ENCODE peak calls at places on chromosomes 16 and 17, in six cellular contexts. S is GM23338, W is cardiac muscle cell, L is left ventricle myocardium inferior, N is IMR-90, O is upper lobe of left lung. B is an unnamed sample. For H3K36me3, the result is how much of the 10 kb centered on the place peaks cover.

GRCh38 chr16:31010943-31011342 is 505 bp upstream of the STX1B start:
- DNase-seq in S (no peak), W (no peak), L (no peak), N (no peak), O (no peak), B (no peak)

GRCh38 chr17:78679495-78680395 is 102.3 kb downstream of the CYTH1 start:
- DNase-seq in S (no peak), W (no peak), L (no peak), N (no peak), O (no peak), B (no peak)

GRCh38 chr17:60610481-60610880 is 10.5 kb downstream of the PPM1D start:
- DNase-seq in S (no peak), W (peak), L (no peak), N (no peak), O (no peak), B (no peak)

GRCh38 chr17:56653877-56654276 is 60.4 kb downstream of the NOG start:
- DNase-seq in S (peak), W (peak), L (no peak), N (peak), O (peak), B (peak)

GRCh38 chr16:30609002-30609927 is 924 bp downstream of the ZNF689 start:
- DNase-seq in S (peak), W (peak), L (peak), N (peak), O (peak), B (peak)

GRCh38 chr17:61389670-61390478 is 9.8 kb upstream of the TBX2 start:
- DNase-seq in S (peak), W (peak), L (no peak), N (peak), O (no peak), B (no peak)

GRCh38 chr17:29149431-29150064 is 30.6 kb downstream of the MYO18A start:
- DNase-seq in S (no peak), W (peak), L (no peak), N (peak), O (peak), B (peak)

GRCh38 chr16:27199747-27200146 is 3.6 kb upstream of the KDM8 start:
- DNase-seq in S (no peak), W (no peak), L (no peak), N (no peak), O (no peak), B (no peak)

GRCh38 chr16:84482951-84483881 is 21.2 kb downstream of the MEAK7 start:
- DNase-seq in S (no peak), W (no peak), L (no peak), N (no peak), O (peak), B (no peak)

GRCh38 chr17:1480747-1481465 is 11.6 kb downstream of the MYO1C start:
- DNase-seq in S (no peak), W (peak), L (no peak), N (peak), O (no peak), B (no peak)

GRCh38 chr17:18996458-18996857 is 8.1 kb downstream of the FAM83G start:
- DNase-seq in S (no peak), W (no peak), L (no peak), N (no peak), O (no peak), B (no peak)

GRCh38 chr16:3573146-3573815 is 3.9 kb downstream of the NLRC3 start:
- DNase-seq in S (no peak), W (no peak), L (no peak), N (no peak), O (no peak), B (no peak)

GRCh38 chr17:10857976-10858375 is 20.1 kb upstream of the PIRT start:
- DNase-seq in S (no peak), W (no peak), L (no peak), N (no peak), O (no peak), B (no peak)

GRCh38 chr17:7021993-7022778 is 664 bp upstream of the BCL6B start:
- DNase-seq in S (peak), W (peak), L (peak), N (peak), O (peak), B (no peak)

GRCh38 chr17:77383613-77384608 is 243.1 kb downstream of the SEC14L1 start:
- DNase-seq in S (no peak), W (no peak), L (peak), N (no peak), O (peak), B (peak)

GRCh38 chr17:75518201-75518600 is 1.9 kb downstream of the TSEN54 start:
- DNase-seq in S (no peak), W (no peak), L (no peak), N (no peak), O (no peak), B (no peak)

GRCh38 chr17:41278176-41278955 is 2.9 kb downstream of the KRTAP9-7 start:
- DNase-seq in S (no peak), W (no peak), L (no peak), N (no peak), O (no peak), B (no peak)

GRCh38 chr16:86942469-86943175 is 364.3 kb downstream of the FOXL1 start:
- DNase-seq in S (no peak), W (no peak), L (no peak), N (no peak), O (no peak), B (no peak)

GRCh38 chr17:18968945-18969887 is 17.3 kb downstream of the SLC5A10 start:
- DNase-seq in S (no peak), W (no peak), L (no peak), N (no peak), O (no peak), B (peak)

GRCh38 chr16:53985865-53986264 is 281.9 kb downstream of the FTO start:
- DNase-seq in S (no peak), W (no peak), L (no peak), N (no peak), O (no peak), B (peak)

GRCh38 chr16:65373095-65373494 is 251.2 kb upstream of the CDH11 start:
- DNase-seq in S (no peak), W (peak), L (no peak), N (no peak), O (no peak), B (no peak)

GRCh38 chr17:68379692-68380677 is 77.3 kb downstream of the WIPI1 start:
- DNase-seq in S (no peak), W (no peak), L (no peak), N (no peak), O (no peak), B (no peak)

GRCh38 chr17:40554646-40555295 is 10.5 kb downstream of the CCR7 start:
- DNase-seq in S (no peak), W (no peak), L (no peak), N (no peak), O (peak), B (no peak)

GRCh38 chr16:82658796-82659195 is 32.0 kb downstream of the CDH13 start:
- DNase-seq in S (no peak), W (no peak), L (no peak), N (peak), O (no peak), B (no peak)

GRCh38 chr17:37678036-37678435 is 34.8 kb upstream of the DDX52 start:
- DNase-seq in S (no peak), W (no peak), L (no peak), N (no peak), O (no peak), B (no peak)

GRCh38 chr16:77424841-77425604 is 9.8 kb downstream of the ADAMTS18 start:
- DNase-seq in S (no peak), W (no peak), L (no peak), N (no peak), O (no peak), B (no peak)

GRCh38 chr16:48949636-48950035 is 332.0 kb downstream of the CBLN1 start:
- DNase-seq in S (no peak), W (no peak), L (no peak), N (peak), O (no peak), B (peak)

GRCh38 chr17:43634681-43635125 is 27.0 kb downstream of the MEOX1 start:
- DNase-seq in S (no peak), W (peak), L (peak), N (peak), O (no peak), B (peak)

GRCh38 chr17:79747508-79748295 is 17.0 kb downstream of the ENPP7 start:
- DNase-seq in S (peak), W (no peak), L (no peak), N (no peak), O (no peak), B (no peak)

GRCh38 chr16:54655171-54655590 is 275.5 kb upstream of the IRX5 start:
- DNase-seq in S (peak), W (peak), L (peak), N (no peak), O (peak), B (peak)

GRCh38 chr17:47275245-47275984 is 21.8 kb downstream of the ITGB3 start:
- DNase-seq in S (peak), W (peak), L (peak), N (peak), O (peak), B (peak)

GRCh38 chr17:4440690-4441686 is 7.2 kb downstream of the SPNS3 start:
- DNase-seq in S (no peak), W (peak), L (no peak), N (no peak), O (no peak), B (no peak)

GRCh38 chr17:79655672-79656290 is 44.9 kb upstream of the RBFOX3 start:
- DNase-seq in S (no peak), W (no peak), L (no peak), N (no peak), O (no peak), B (no peak)

GRCh38 chr16:54026456-54026855 is 260.1 kb downstream of the IRX3 start:
- DNase-seq in S (no peak), W (peak), L (no peak), N (peak), O (no peak), B (no peak)

GRCh38 chr17:73342549-73343167 is 30.9 kb upstream of the CDC42EP4 start:
- DNase-seq in S (peak), W (peak), L (no peak), N (peak), O (no peak), B (peak)

GRCh38 chr17:55421179-55421934 is at the start of gene MMD:
- DNase-seq in S (peak), W (no peak), L (no peak), N (no peak), O (peak), B (peak)

GRCh38 chr16:49454426-49455180 is 81.0 kb downstream of the C16orf78 start:
- DNase-seq in S (no peak), W (no peak), L (no peak), N (no peak), O (peak), B (no peak)

GRCh38 chr17:74875970-74876593 is 3.3 kb upstream of the FDXR start:
- DNase-seq in S (no peak), W (no peak), L (no peak), N (no peak), O (no peak), B (no peak)

GRCh38 chr16:75385507-75386152 is 47.7 kb downstream of the CFDP1 start:
- DNase-seq in S (peak), W (peak), L (no peak), N (peak), O (no peak), B (peak)

GRCh38 chr16:75379911-75380847 is 53.1 kb downstream of the CFDP1 start:
- DNase-seq in S (no peak), W (no peak), L (no peak), N (no peak), O (peak), B (no peak)

GRCh38 chr16:75383141-75383540 is 50.2 kb downstream of the CFDP1 start:
- DNase-seq in S (no peak), W (no peak), L (no peak), N (no peak), O (no peak), B (no peak)

GRCh38 chr16:75380870-75381269 is 52.4 kb downstream of the CFDP1 start:
- DNase-seq in S (no peak), W (no peak), L (no peak), N (peak), O (no peak), B (peak)

GRCh38 chr16:75382611-75383010 is 50.7 kb downstream of the CFDP1 start:
- DNase-seq in S (no peak), W (no peak), L (no peak), N (no peak), O (no peak), B (peak)
- H3K4me3 ChIP-seq in S (no peak), W (no peak), L (no peak), N (no peak), O (no peak), B (no peak)

DNA sequence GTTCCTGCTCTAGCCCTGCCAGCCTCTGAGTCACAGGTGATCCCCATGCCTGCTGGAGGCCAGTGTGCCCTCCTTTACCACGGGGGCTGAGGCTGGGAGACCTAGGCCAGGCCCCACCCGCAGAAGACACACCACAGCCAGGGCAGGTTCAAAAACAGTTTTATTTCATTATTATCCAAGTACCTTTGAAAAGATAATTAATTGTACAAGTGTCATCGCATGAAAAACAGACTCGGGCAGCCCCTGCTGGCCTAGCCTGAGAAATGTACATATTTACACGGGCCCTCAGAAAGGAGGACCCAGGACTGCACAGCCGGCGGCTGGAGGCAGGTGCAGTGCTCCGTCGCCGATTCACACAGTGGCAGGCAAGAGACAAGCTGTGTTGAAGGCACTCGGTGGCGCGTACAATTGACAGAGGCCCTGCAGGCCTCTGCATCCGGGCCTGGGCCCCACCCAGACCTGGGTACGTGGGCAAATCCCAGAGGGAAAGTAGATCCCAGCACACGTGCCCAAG is 4.4 kb downstream of the PDIA2 start:
- DNase-seq in S (no peak), W (no peak), L (no peak), N (no peak), O (no peak), B (no peak)
- TF ChIP-seq CTCF in S (peak), W (no peak), L (no peak), N (no peak), O (no peak), B (no peak)

DNA sequence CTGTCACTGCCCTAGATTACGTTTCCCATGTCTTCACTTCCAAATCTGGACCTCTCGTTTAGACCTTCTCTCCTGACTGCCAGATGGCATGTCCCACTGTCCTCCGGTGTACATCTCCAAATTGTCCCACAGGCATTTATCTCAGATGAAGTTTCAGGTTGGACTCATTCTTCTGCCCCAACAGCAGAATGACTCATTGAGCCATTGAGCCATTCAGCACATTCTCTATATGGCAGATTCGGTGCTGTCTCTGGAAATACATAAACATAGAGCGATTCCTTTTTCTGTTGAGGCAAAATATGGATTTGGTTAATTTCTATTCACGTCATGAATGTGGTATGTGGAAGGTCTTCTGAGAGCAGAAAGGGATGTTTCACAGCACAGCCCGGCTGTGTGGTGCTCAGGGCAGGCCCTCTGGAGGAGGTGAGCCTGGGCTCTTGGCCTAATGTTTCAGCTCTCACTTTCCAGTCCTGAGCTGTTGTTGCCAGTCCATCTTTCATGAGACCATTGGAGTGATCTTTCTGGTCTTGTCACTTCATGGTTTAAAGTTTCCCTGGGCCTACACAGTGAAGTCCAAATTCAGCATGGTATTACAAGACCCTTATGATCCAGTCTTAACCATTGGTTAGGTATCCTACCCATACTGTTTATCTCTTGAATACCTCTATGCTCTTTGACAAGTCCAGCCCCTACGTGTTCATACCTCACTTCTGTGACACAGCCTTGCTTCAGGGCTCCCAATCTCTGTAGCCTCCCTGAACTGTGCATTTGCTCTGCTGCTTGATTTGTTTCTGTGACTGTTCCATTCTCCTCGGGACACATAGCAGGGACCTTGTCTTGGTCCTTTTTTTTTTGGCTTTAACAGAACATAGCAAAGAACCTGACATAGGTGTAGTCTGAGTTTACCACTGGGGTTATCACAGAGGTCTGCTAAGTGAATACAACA is 15.9 kb downstream of the HAPSTR1 start:
- DNase-seq in S (no peak), W (no peak), L (no peak), N (peak), O (no peak), B (no peak)
- H3K36me3 ChIP-seq in S (under half), W (half or more), L (half or more), N (under half), O (under half), B (under half)

GRCh38 chr17:50517504-50518264 is 9.4 kb downstream of the MYCBPAP start:
- DNase-seq in S (no peak), W (no peak), L (no peak), N (no peak), O (no peak), B (no peak)
- H3K4me3 ChIP-seq in S (no peak), W (no peak), L (no peak), N (no peak), O (no peak), B (no peak)

DNA sequence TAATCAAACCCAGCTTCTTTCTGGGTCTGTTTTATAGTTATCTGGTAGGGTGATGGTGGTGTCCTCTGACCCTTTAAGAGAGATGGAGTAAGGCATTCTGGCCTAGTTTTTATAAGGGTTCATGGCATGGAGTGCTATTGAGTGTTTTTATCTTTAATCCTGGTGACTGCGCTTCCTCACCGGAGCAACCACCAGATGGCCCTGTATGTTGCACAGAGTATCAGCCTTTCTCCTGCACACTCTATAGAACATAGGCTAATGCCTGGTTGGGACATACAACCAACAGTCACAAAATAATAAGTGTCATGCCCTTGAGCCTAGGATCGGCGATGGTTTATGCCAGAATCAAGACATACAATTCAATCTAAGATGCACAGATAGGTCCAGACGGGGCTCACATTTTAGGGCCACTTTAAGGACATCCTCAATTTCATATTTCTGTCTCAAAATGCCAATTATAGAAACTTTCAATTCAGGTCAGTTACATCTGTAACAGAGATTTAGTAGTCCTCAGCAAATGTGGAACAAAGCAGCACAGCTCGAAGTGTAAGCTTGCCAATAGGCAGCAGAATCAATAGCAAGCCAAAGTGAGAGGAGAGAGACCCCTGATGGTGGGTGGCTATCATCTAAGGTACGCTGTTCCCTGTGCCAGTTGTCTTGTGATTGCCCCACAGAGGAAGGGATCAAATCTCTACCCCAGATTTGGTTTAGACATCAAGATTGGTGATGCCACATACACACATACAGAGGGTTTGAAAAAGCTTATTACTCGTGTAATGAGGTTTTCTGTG is 37.2 kb upstream of the HOXB9 start:
- DNase-seq in S (peak), W (no peak), L (no peak), N (no peak), O (no peak), B (no peak)
- TF ChIP-seq CTCF in S (peak), W (peak), L (no peak), N (no peak), O (no peak), B (no peak)

B was measured in bronchial epithelial cell.